ENCODE peak calls at places on chromosome 19, in nine cellular contexts. V is prostate gland, K is right lobe of liver, C is stomach, H is vagina, I is GM23338, E is A549, Y is cardiac muscle cell, O is psoas muscle. L is an unnamed sample.

GRCh38 chr19:22260499-22260898 is 25.7 kb upstream of the ZNF729 start:
- DNase-seq in V (no peak), K (no peak), C (no peak), H (no peak), I (no peak), E (no peak), Y (no peak), O (no peak), L (no peak)

GRCh38 chr19:44346556-44346955 is 9.9 kb downstream of the ZNF112 start:
- DNase-seq in V (no peak), K (no peak), C (no peak), H (no peak), I (no peak), E (no peak), Y (no peak), O (no peak), L (no peak)

GRCh38 chr19:4019578-4019977 is 12.0 kb downstream of the PIAS4 start:
- DNase-seq in V (peak; percentile 39), K (no peak), C (peak; percentile 57), H (no peak), I (no peak), E (no peak), Y (no peak), O (no peak), L (no peak)

GRCh38 chr19:5680083-5680436 is 256 bp downstream of the MICOS13 start:
- DNase-seq in V (no peak), K (no peak), C (no peak), H (no peak), I (peak; percentile 61), E (no peak), Y (peak; percentile 34), O (no peak), L (no peak)

GRCh38 chr19:40600086-40600917 is 867 bp upstream of the LTBP4 start:
- DNase-seq in V (no peak), K (peak; percentile 58), C (no peak), H (no peak), I (peak; percentile 57), E (no peak), Y (no peak), O (peak; percentile 46), L (no peak)

GRCh38 chr19:18333680-18334079 is 6.7 kb upstream of the PGPEP1 start:
- DNase-seq in V (no peak), K (no peak), C (no peak), H (no peak), I (no peak), E (no peak), Y (no peak), O (no peak), L (no peak)

GRCh38 chr19:6521718-6522646 is 8.8 kb upstream of the TNFSF9 start:
- DNase-seq in V (no peak), K (no peak), C (peak; percentile 46), H (no peak), I (peak; percentile 12), E (no peak), Y (no peak), O (no peak), L (no peak)

GRCh38 chr19:17202249-17202648 is 12.9 kb upstream of the USE1 start:
- DNase-seq in V (no peak), K (no peak), C (no peak), H (no peak), I (peak; percentile 52), E (peak; percentile 33), Y (no peak), O (no peak), L (no peak)

GRCh38 chr19:2170987-2171348 is 7.2 kb downstream of the DOT1L start:
- DNase-seq in V (no peak), K (no peak), C (no peak), H (no peak), I (no peak), E (no peak), Y (no peak), O (no peak), L (no peak)
- H3K4me3 ChIP-seq in V (no peak overlapping the region), K (no peak overlapping the region), C (no peak overlapping the region), H (no peak overlapping the region), I (no peak overlapping the region), E (no peak overlapping the region), Y (no peak overlapping the region), O (no peak overlapping the region), L (no peak overlapping the region)

GRCh38 chr19:10001899-10002298 is 8.4 kb downstream of the COL5A3 start:
- DNase-seq in V (no peak), K (peak; percentile 87), C (peak; percentile 67), H (no peak), I (peak; percentile 72), E (no peak), Y (no peak), O (peak; percentile 67), L (no peak)
- TF ChIP-seq CTCF in V (no peak), K (peak; percentile 88), C (no peak), H (no peak), I (peak; percentile 90), E (peak; percentile 14), Y (peak; percentile 50), O (peak; percentile 19), L (no peak)

GRCh38 chr19:16088351-16088984 is 12.2 kb downstream of the TPM4 start:
- DNase-seq in V (peak; percentile 65), K (no peak), C (peak; percentile 52), H (no peak), I (no peak), E (no peak), Y (no peak), O (no peak), L (no peak)

GRCh38 chr19:16085115-16085514 is 8.8 kb downstream of the TPM4 start:
- DNase-seq in V (no peak), K (no peak), C (no peak), H (no peak), I (no peak), E (no peak), Y (no peak), O (no peak), L (no peak)

GRCh38 chr19:16088985-16089846 is 12.9 kb downstream of the TPM4 start:
- DNase-seq in V (no peak), K (no peak), C (no peak), H (no peak), I (no peak), E (no peak), Y (no peak), O (no peak), L (no peak)

GRCh38 chr19:16087940-16088339 is 11.6 kb downstream of the TPM4 start:
- DNase-seq in V (peak; percentile 69), K (no peak), C (no peak), H (no peak), I (no peak), E (no peak), Y (no peak), O (no peak), L (no peak)

GRCh38 chr19:16084067-16084685 is 7.9 kb downstream of the TPM4 start:
- DNase-seq in V (no peak), K (no peak), C (no peak), H (no peak), I (no peak), E (no peak), Y (no peak), O (no peak), L (no peak)
- H3K27ac ChIP-seq in V (peak overlapping the region; percentile 51), K (no peak overlapping the region), C (peak overlapping the region; percentile 76), H (no peak overlapping the region), I (no peak overlapping the region), E (peak overlapping the region; percentile 15), Y (no peak overlapping the region), O (no peak overlapping the region), L (no peak overlapping the region)

GRCh38 chr19:46017095-46017429 is 5.8 kb downstream of the PGLYRP1 start:
- DNase-seq in V (no peak), K (no peak), C (no peak), H (no peak), I (no peak), E (no peak), Y (no peak), O (no peak), L (no peak)

GRCh38 chr19:46015080-46015960 is 7.5 kb downstream of the PGLYRP1 start:
- DNase-seq in V (peak; percentile 74), K (peak; percentile 80), C (peak; percentile 90), H (no peak), I (peak; percentile 96), E (peak; percentile 72), Y (peak; percentile 77), O (peak; percentile 54), L (peak; percentile 94)

GRCh38 chr19:46016426-46017094 is 6.3 kb downstream of the PGLYRP1 start:
- DNase-seq in V (peak; percentile 69), K (peak; percentile 87), C (peak; percentile 85), H (no peak), I (peak; percentile 94), E (peak; percentile 84), Y (peak; percentile 92), O (peak; percentile 80), L (peak; percentile 95)

GRCh38 chr19:46015961-46016425 is 6.9 kb downstream of the PGLYRP1 start:
- DNase-seq in V (no peak), K (peak; percentile 54), C (no peak), H (no peak), I (peak; percentile 56), E (no peak), Y (peak; percentile 28), O (no peak), L (no peak)

DNA sequence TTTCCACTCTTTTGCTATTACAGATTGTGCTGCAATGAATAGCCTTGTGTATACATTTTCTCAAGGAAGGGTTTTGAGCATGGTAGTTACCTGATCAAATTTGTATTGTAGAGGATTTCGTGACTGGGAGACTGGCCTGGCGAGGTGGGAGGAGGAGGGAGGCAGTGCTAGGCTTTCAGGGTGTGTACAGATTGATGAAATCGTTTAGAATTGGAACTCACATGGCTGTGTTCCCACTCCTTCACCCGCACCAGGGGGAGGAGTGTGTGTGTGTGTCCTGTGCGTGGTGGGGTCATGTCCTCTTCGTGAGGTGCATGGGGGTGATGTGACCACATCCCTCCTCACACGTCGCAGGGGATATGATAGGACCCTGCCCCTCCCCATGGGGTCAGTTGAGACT is 8.3 kb downstream of the PGLYRP1 start:
- DNase-seq in V (no peak), K (peak; percentile 48), C (no peak), H (no peak), I (no peak), E (no peak), Y (no peak), O (no peak), L (no peak)
- H3K4me3 ChIP-seq in V (peak overlapping the region; percentile 6), K (no peak overlapping the region), C (peak overlapping the region; percentile 53), H (peak overlapping the region; percentile 67), I (peak overlapping the region; percentile 77), E (peak overlapping the region; percentile 59), Y (peak overlapping the region; percentile 23), O (peak overlapping the region; percentile 25), L (peak overlapping the region; percentile 78)

L was measured in left lung.